ENCODE peak calls at places on chromosomes 4 and X, in eight cellular contexts. One of them, this sample, is unnamed.
A peak's percentile ranks its signal among the peaks of the same experiment; 100 is the strongest.

GRCh38 chr4:165208741-165209388 is 1.5 kb downstream of the KLHL2 start:
- DNase-seq in endothelial cell: no peak
- DNase-seq in GM10248: no peak
- DNase-seq in HepG2: no peak
- DNase-seq in GM20000: no peak
- DNase-seq in MM.1S: no peak
- DNase-seq in heart right ventricle: no peak
- DNase-seq in foreskin fibroblast: no peak
- DNase-seq in this sample: no peak

GRCh38 chr4:177789610-177790009 is 347.4 kb upstream of the AGA start:
- DNase-seq in HepG2: no peak
- DNase-seq in heart right ventricle: no peak
- DNase-seq in endothelial cell: no peak
- DNase-seq in foreskin fibroblast: no peak
- DNase-seq in GM10248: no peak
- DNase-seq in GM20000: no peak
- DNase-seq in MM.1S: no peak
- DNase-seq in this sample: no peak

GRCh38 chr4:142846105-142846728 is at the start of gene INPP4B:
- DNase-seq in HepG2: no peak
- DNase-seq in heart right ventricle: peak; percentile 42
- DNase-seq in foreskin fibroblast: peak; percentile 44
- DNase-seq in MM.1S: peak; percentile 71
- DNase-seq in endothelial cell: peak; percentile 57
- DNase-seq in GM20000: no peak
- DNase-seq in GM10248: peak; percentile 8
- DNase-seq in this sample: peak; percentile 36

GRCh38 chr4:5881340-5881739 is 11.5 kb downstream of the CRMP1 start:
- DNase-seq in MM.1S: peak; percentile 17
- DNase-seq in endothelial cell: no peak
- DNase-seq in foreskin fibroblast: no peak
- DNase-seq in HepG2: no peak
- DNase-seq in GM10248: no peak
- DNase-seq in GM20000: no peak
- DNase-seq in heart right ventricle: no peak
- DNase-seq in this sample: no peak

GRCh38 chr4:177384856-177385396 is 57.3 kb downstream of the AGA start:
- DNase-seq in GM20000: no peak
- DNase-seq in heart right ventricle: no peak
- DNase-seq in HepG2: peak; percentile 8
- DNase-seq in endothelial cell: no peak
- DNase-seq in MM.1S: no peak
- DNase-seq in GM10248: no peak
- DNase-seq in foreskin fibroblast: no peak
- DNase-seq in this sample: no peak

GRCh38 chr4:71453516-71453915 is 114.7 kb downstream of the SLC4A4 start:
- DNase-seq in MM.1S: no peak
- DNase-seq in endothelial cell: no peak
- DNase-seq in heart right ventricle: no peak
- DNase-seq in foreskin fibroblast: no peak
- DNase-seq in GM20000: no peak
- DNase-seq in GM10248: no peak
- DNase-seq in HepG2: no peak
- DNase-seq in this sample: no peak

GRCh38 chrX:106959897-106960296 is 39.7 kb downstream of the CLDN2 start:
- DNase-seq in HepG2: peak; percentile 59
- DNase-seq in MM.1S: no peak
- DNase-seq in foreskin fibroblast: peak; percentile 42
- DNase-seq in GM20000: no peak
- DNase-seq in endothelial cell: no peak
- DNase-seq in GM10248: no peak
- DNase-seq in heart right ventricle: no peak
- DNase-seq in this sample: no peak

GRCh38 chr4:6728320-6729029 is 12.5 kb downstream of the BLOC1S4 start:
- DNase-seq in GM10248: no peak
- DNase-seq in foreskin fibroblast: no peak
- DNase-seq in HepG2: no peak
- DNase-seq in heart right ventricle: no peak
- DNase-seq in MM.1S: no peak
- DNase-seq in endothelial cell: no peak
- DNase-seq in GM20000: no peak
- DNase-seq in this sample: no peak

GRCh38 chr4:176377705-176378302 is 58.0 kb downstream of the SPCS3 start:
- DNase-seq in foreskin fibroblast: no peak
- DNase-seq in GM10248: peak; percentile 32
- DNase-seq in heart right ventricle: no peak
- DNase-seq in MM.1S: peak; percentile 63
- DNase-seq in HepG2: no peak
- DNase-seq in endothelial cell: no peak
- DNase-seq in GM20000: peak; percentile 26
- DNase-seq in this sample: peak; percentile 37

GRCh38 chr4:119525771-119526712 is 102.6 kb downstream of the PDE5A start:
- DNase-seq in foreskin fibroblast: no peak
- DNase-seq in MM.1S: no peak
- DNase-seq in heart right ventricle: no peak
- DNase-seq in GM10248: no peak
- DNase-seq in GM20000: no peak
- DNase-seq in HepG2: no peak
- DNase-seq in endothelial cell: no peak
- DNase-seq in this sample: no peak

GRCh38 chrX:53354669-53355068 is 67.8 kb downstream of the SMC1A start:
- DNase-seq in heart right ventricle: no peak
- DNase-seq in GM20000: no peak
- DNase-seq in foreskin fibroblast: no peak
- DNase-seq in HepG2: no peak
- DNase-seq in GM10248: no peak
- DNase-seq in endothelial cell: no peak
- DNase-seq in MM.1S: no peak
- DNase-seq in this sample: no peak
- TF ChIP-seq CTCF in heart right ventricle: no peak
- TF ChIP-seq CTCF in GM20000: no peak
- TF ChIP-seq CTCF in foreskin fibroblast: no peak
- TF ChIP-seq CTCF in HepG2: no peak
- TF ChIP-seq CTCF in GM10248: no peak
- TF ChIP-seq CTCF in endothelial cell: no peak
- TF ChIP-seq CTCF in MM.1S: no peak
- TF ChIP-seq CTCF in this sample: no peak

DNA sequence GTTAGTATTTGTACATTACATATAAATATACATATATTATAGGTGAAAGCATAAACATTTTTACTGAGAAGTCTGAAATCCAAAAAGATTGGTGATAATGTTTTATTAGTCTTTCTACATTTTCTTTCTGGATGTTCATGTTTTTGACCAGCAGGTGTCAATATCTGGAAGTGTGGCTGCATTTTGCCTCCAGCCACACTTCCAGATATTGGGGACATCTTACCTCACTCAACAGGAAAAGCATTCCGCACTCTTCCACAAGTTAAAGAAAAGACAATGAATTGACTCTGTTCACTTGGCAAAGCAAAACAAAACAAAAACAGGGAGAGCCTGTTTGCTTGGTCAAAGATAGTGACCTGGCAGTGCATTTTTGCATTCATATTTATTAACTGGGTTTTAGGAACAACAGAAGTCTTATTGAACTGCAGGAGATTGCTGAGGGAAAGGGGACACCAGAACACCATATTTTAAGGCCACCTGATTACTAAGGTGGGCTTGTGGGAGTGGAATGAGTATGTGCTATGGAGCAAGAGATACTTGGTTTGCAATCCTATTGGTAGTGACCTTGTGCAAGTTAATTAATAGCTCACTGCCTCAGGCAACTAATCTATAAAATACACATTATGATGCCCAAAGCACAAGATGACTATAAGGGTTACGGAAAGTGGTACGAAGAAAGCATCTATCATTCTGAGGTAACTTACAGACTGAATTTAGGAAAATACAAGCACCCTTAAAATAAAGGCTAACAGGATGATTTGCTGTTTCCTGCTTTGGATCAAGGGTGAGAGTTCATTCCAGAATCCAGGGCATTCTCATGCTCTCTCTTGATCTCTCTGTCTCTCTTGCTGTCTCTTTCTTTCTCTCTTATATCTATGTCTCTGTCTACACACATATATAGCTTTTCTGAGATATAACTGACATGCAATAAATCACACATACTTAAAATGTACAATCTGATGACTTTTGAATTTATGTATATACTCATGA is 389.9 kb upstream of the EMCN start:
- DNase-seq in GM20000: no peak
- DNase-seq in GM10248: no peak
- DNase-seq in MM.1S: no peak
- DNase-seq in heart right ventricle: no peak
- DNase-seq in endothelial cell: peak; percentile 7
- DNase-seq in foreskin fibroblast: no peak
- DNase-seq in HepG2: peak; percentile 7
- DNase-seq in this sample: no peak
- TF ChIP-seq CTCF in GM20000: no peak
- TF ChIP-seq CTCF in GM10248: peak; percentile 27
- TF ChIP-seq CTCF in MM.1S: peak; percentile 43
- TF ChIP-seq CTCF in heart right ventricle: peak; percentile 42
- TF ChIP-seq CTCF in endothelial cell: peak; percentile 69
- TF ChIP-seq CTCF in foreskin fibroblast: peak; percentile 20
- TF ChIP-seq CTCF in HepG2: peak; percentile 30
- TF ChIP-seq CTCF in this sample: no peak

GRCh38 chr4:16916719-16917337 is 18.4 kb upstream of the LDB2 start:
- DNase-seq in endothelial cell: peak; percentile 76
- DNase-seq in heart right ventricle: peak; percentile 39
- DNase-seq in GM10248: peak; percentile 67
- DNase-seq in MM.1S: peak; percentile 85
- DNase-seq in foreskin fibroblast: no peak
- DNase-seq in GM20000: peak; percentile 59
- DNase-seq in HepG2: peak; percentile 63
- DNase-seq in this sample: peak; percentile 64

GRCh38 chr4:16912896-16913295 is 14.5 kb upstream of the LDB2 start:
- DNase-seq in MM.1S: no peak
- DNase-seq in HepG2: no peak
- DNase-seq in GM20000: no peak
- DNase-seq in heart right ventricle: no peak
- DNase-seq in GM10248: no peak
- DNase-seq in foreskin fibroblast: no peak
- DNase-seq in endothelial cell: no peak
- DNase-seq in this sample: no peak

GRCh38 chr4:16915956-16916355 is 17.5 kb upstream of the LDB2 start:
- DNase-seq in endothelial cell: no peak
- DNase-seq in GM20000: no peak
- DNase-seq in GM10248: no peak
- DNase-seq in heart right ventricle: no peak
- DNase-seq in foreskin fibroblast: no peak
- DNase-seq in HepG2: no peak
- DNase-seq in MM.1S: no peak
- DNase-seq in this sample: no peak

GRCh38 chr4:16909245-16909644 is 10.8 kb upstream of the LDB2 start:
- DNase-seq in MM.1S: no peak
- DNase-seq in endothelial cell: no peak
- DNase-seq in foreskin fibroblast: no peak
- DNase-seq in heart right ventricle: peak; percentile 17
- DNase-seq in GM10248: no peak
- DNase-seq in GM20000: no peak
- DNase-seq in HepG2: no peak
- DNase-seq in this sample: no peak

GRCh38 chr4:16914208-16914607 is 15.8 kb upstream of the LDB2 start:
- DNase-seq in endothelial cell: peak; percentile 21
- DNase-seq in GM20000: no peak
- DNase-seq in heart right ventricle: no peak
- DNase-seq in HepG2: no peak
- DNase-seq in GM10248: no peak
- DNase-seq in foreskin fibroblast: peak; percentile 38
- DNase-seq in MM.1S: peak; percentile 7
- DNase-seq in this sample: no peak
- TF ChIP-seq CTCF in endothelial cell: no peak
- TF ChIP-seq CTCF in GM20000: no peak
- TF ChIP-seq CTCF in heart right ventricle: peak; percentile 37
- TF ChIP-seq CTCF in HepG2: no peak
- TF ChIP-seq CTCF in GM10248: no peak
- TF ChIP-seq CTCF in foreskin fibroblast: peak; percentile 36
- TF ChIP-seq CTCF in MM.1S: peak; percentile 3
- TF ChIP-seq CTCF in this sample: no peak

GRCh38 chr4:146340798-146341197 is 126.5 kb downstream of the REELD1 start:
- DNase-seq in endothelial cell: no peak
- DNase-seq in heart right ventricle: no peak
- DNase-seq in foreskin fibroblast: no peak
- DNase-seq in MM.1S: peak; percentile 37
- DNase-seq in GM20000: no peak
- DNase-seq in HepG2: no peak
- DNase-seq in GM10248: no peak
- DNase-seq in this sample: no peak

GRCh38 chr4:146334862-146335449 is 120.6 kb downstream of the REELD1 start:
- DNase-seq in MM.1S: no peak
- DNase-seq in endothelial cell: no peak
- DNase-seq in GM10248: no peak
- DNase-seq in heart right ventricle: no peak
- DNase-seq in HepG2: no peak
- DNase-seq in GM20000: no peak
- DNase-seq in foreskin fibroblast: no peak
- DNase-seq in this sample: no peak

GRCh38 chr4:146336413-146336807 is 122.1 kb downstream of the REELD1 start:
- DNase-seq in foreskin fibroblast: no peak
- DNase-seq in heart right ventricle: no peak
- DNase-seq in GM10248: no peak
- DNase-seq in endothelial cell: no peak
- DNase-seq in GM20000: no peak
- DNase-seq in HepG2: peak; percentile 5
- DNase-seq in MM.1S: no peak
- DNase-seq in this sample: no peak

GRCh38 chr4:146335763-146336412 is 121.5 kb downstream of the REELD1 start:
- DNase-seq in GM20000: no peak
- DNase-seq in endothelial cell: no peak
- DNase-seq in GM10248: no peak
- DNase-seq in MM.1S: no peak
- DNase-seq in foreskin fibroblast: no peak
- DNase-seq in HepG2: peak; percentile 21
- DNase-seq in heart right ventricle: no peak
- DNase-seq in this sample: no peak

DNA sequence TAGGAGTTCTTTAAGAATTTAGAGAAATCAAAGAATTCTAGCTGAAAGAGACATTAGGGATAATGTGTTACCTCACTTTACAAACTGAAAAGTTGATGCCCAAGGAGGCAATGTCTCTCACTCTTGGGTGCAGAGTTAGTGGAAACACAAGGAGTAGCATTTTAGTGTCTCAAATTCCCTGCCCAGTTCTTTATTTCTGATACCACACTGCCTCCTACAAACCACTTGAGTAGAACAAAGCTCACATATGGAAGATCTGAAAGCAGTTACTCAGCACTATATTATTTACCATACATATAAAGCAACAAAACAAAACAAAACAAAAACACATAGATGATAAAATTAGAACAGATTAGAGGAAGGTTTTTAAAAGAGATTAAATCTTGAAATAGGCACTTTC is 124.2 kb downstream of the REELD1 start:
- DNase-seq in GM20000: no peak
- DNase-seq in heart right ventricle: no peak
- DNase-seq in foreskin fibroblast: no peak
- DNase-seq in GM10248: no peak
- DNase-seq in HepG2: no peak
- DNase-seq in MM.1S: peak; percentile 33
- DNase-seq in endothelial cell: no peak
- DNase-seq in this sample: no peak
- TF ChIP-seq CTCF in GM20000: no peak
- TF ChIP-seq CTCF in heart right ventricle: no peak
- TF ChIP-seq CTCF in foreskin fibroblast: no peak
- TF ChIP-seq CTCF in GM10248: peak; percentile 34
- TF ChIP-seq CTCF in HepG2: no peak
- TF ChIP-seq CTCF in MM.1S: peak; percentile 31
- TF ChIP-seq CTCF in endothelial cell: no peak
- TF ChIP-seq CTCF in this sample: peak; percentile 33

GRCh38 chr4:173414456-173414855 is 15.5 kb upstream of the SCRG1 start:
- DNase-seq in endothelial cell: no peak
- DNase-seq in MM.1S: no peak
- DNase-seq in HepG2: no peak
- DNase-seq in heart right ventricle: no peak
- DNase-seq in foreskin fibroblast: no peak
- DNase-seq in GM10248: no peak
- DNase-seq in GM20000: no peak
- DNase-seq in this sample: no peak
- TF ChIP-seq CTCF in endothelial cell: no peak
- TF ChIP-seq CTCF in MM.1S: no peak
- TF ChIP-seq CTCF in HepG2: no peak
- TF ChIP-seq CTCF in heart right ventricle: no peak
- TF ChIP-seq CTCF in foreskin fibroblast: no peak
- TF ChIP-seq CTCF in GM10248: no peak
- TF ChIP-seq CTCF in GM20000: no peak
- TF ChIP-seq CTCF in this sample: no peak